ENCODE peak calls at places on chromosomes 11 and 22, in nine cellular contexts. C is naive thymus-derived CD4-positive, alpha-beta T cell; Q is aorta; B is heart left ventricle; H is neural progenitor cell; D is fibroblast of gingiva; J is progenitor cell of endocrine pancreas; W is activated CD4-positive, alpha-beta T cell treated with anti-CD3 and anti-CD28 coated beads, Interleukin-2, amount 50 U/mL, for 1 hour; P is NCI-H1930. F is an unnamed sample.

GRCh38 chr11:82183346-82183745 is 550.3 kb downstream of the FAM181B start:
- DNase-seq in C (no peak), Q (no peak), B (no peak), H (no peak), D (no peak), J (no peak), W (no peak), P (no peak), F (no peak)

GRCh38 chr11:131637469-131638175 is 267.2 kb downstream of the NTM start:
- DNase-seq in C (no peak), Q (no peak), B (no peak), H (no peak), D (no peak), J (no peak), W (no peak), P (no peak), F (no peak)

GRCh38 chr11:11045156-11045670 is 187.4 kb upstream of the ZBED5 start:
- DNase-seq in C (no peak), Q (no peak), B (no peak), H (no peak), D (no peak), J (no peak), W (no peak), P (no peak), F (no peak)

GRCh38 chr11:82682003-82682751 is 51.5 kb downstream of the FAM181B start:
- DNase-seq in C (peak; percentile 25), Q (no peak), B (no peak), H (peak; percentile 73), D (peak; percentile 77), J (no peak), W (no peak), P (peak; percentile 29), F (no peak)

GRCh38 chr11:103091441-103091809 is 535 bp downstream of the DCUN1D5 start:
- DNase-seq in C (peak; percentile 30), Q (peak; percentile 52), B (peak; percentile 38), H (peak; percentile 58), D (peak; percentile 11), J (peak; percentile 24), W (peak; percentile 33), P (peak; percentile 34), F (no peak)

GRCh38 chr11:125568970-125569912 is at the start of gene EI24:
- DNase-seq in C (peak; percentile 80), Q (peak; percentile 96), B (peak; percentile 96), H (peak; percentile 98), D (peak; percentile 91), J (peak; percentile 89), W (peak; percentile 86), P (peak; percentile 91), F (peak; percentile 57)

GRCh38 chr11:64609436-64610047 is 18.5 kb downstream of the SLC22A12 start:
- DNase-seq in C (no peak), Q (no peak), B (no peak), H (no peak), D (no peak), J (no peak), W (no peak), P (no peak), F (no peak)

GRCh38 chr22:24391836-24392217 is 35.6 kb upstream of the ADORA2A start:
- DNase-seq in C (no peak), Q (no peak), B (no peak), H (no peak), D (peak; percentile 75), J (no peak), W (no peak), P (no peak), F (no peak)

GRCh38 chr22:45196926-45197605 is 33.3 kb downstream of the NUP50 start:
- DNase-seq in C (no peak), Q (no peak), B (no peak), H (no peak), D (no peak), J (no peak), W (no peak), P (no peak), F (no peak)

GRCh38 chr22:23781533-23781932 is 5.2 kb upstream of the SMARCB1 start:
- DNase-seq in C (no peak), Q (no peak), B (no peak), H (no peak), D (peak; percentile 68), J (no peak), W (no peak), P (no peak), F (no peak)

GRCh38 chr11:101003468-101003867 is 126.1 kb downstream of the PGR start:
- DNase-seq in C (no peak), Q (no peak), B (no peak), H (no peak), D (no peak), J (no peak), W (no peak), P (no peak), F (no peak)

GRCh38 chr11:16938061-16938460 is 76.2 kb downstream of the PLEKHA7 start:
- DNase-seq in C (no peak), Q (no peak), B (no peak), H (no peak), D (no peak), J (no peak), W (no peak), P (no peak), F (no peak)

GRCh38 chr11:5941951-5942350 is at the start of gene OR56A3:
- DNase-seq in C (no peak), Q (no peak), B (no peak), H (no peak), D (no peak), J (no peak), W (no peak), P (no peak), F (no peak)

GRCh38 chr11:47392546-47393162 is 14.3 kb upstream of the SPI1 start:
- DNase-seq in C (no peak), Q (no peak), B (no peak), H (no peak), D (no peak), J (no peak), W (no peak), P (no peak), F (no peak)

GRCh38 chr11:100639140-100639539 is 47.9 kb upstream of the ARHGAP42 start:
- DNase-seq in C (no peak), Q (no peak), B (no peak), H (no peak), D (peak; percentile 52), J (no peak), W (no peak), P (no peak), F (no peak)

GRCh38 chr11:79437274-79437980 is 3.4 kb downstream of the TENM4 start:
- DNase-seq in C (no peak), Q (peak; percentile 81), B (peak; percentile 75), H (peak; percentile 85), D (peak; percentile 27), J (peak; percentile 63), W (no peak), P (peak; percentile 38), F (no peak)

GRCh38 chr11:6654281-6655019 is 1.2 kb downstream of the DCHS1 start:
- DNase-seq in C (no peak), Q (no peak), B (no peak), H (no peak), D (no peak), J (no peak), W (no peak), P (no peak), F (no peak)

GRCh38 chr11:131977231-131977630 is 606.8 kb downstream of the NTM start:
- DNase-seq in C (no peak), Q (no peak), B (no peak), H (peak; percentile 40), D (peak; percentile 66), J (no peak), W (no peak), P (no peak), F (no peak)

GRCh38 chr22:30602049-30602448 is 4.9 kb upstream of the TCN2 start:
- DNase-seq in C (peak; percentile 26), Q (no peak), B (no peak), H (peak; percentile 42), D (no peak), J (no peak), W (no peak), P (no peak), F (no peak)

GRCh38 chr22:19178065-19178658 is 374 bp downstream of the SLC25A1 start:
- DNase-seq in C (peak; percentile 53), Q (no peak), B (peak; percentile 66), H (peak; percentile 83), D (no peak), J (peak; percentile 48), W (peak; percentile 36), P (no peak), F (no peak)

GRCh38 chr11:76244311-76245061 is 38.2 kb upstream of the WNT11 start:
- DNase-seq in C (no peak), Q (no peak), B (no peak), H (no peak), D (no peak), J (no peak), W (no peak), P (no peak), F (no peak)

GRCh38 chr11:73398721-73399120 is 22.5 kb downstream of the RELT start:
- DNase-seq in C (no peak), Q (no peak), B (no peak), H (no peak), D (no peak), J (no peak), W (no peak), P (no peak), F (no peak)

GRCh38 chr11:116840746-116841296 is 3.4 kb upstream of the APOA1 start:
- DNase-seq in C (no peak), Q (no peak), B (no peak), H (no peak), D (no peak), J (no peak), W (no peak), P (no peak), F (no peak)

GRCh38 chr11:75562836-75563484 is 907 bp downstream of the SERPINH1 start:
- DNase-seq in C (no peak), Q (peak; percentile 61), B (peak; percentile 63), H (peak; percentile 95), D (peak; percentile 42), J (no peak), W (no peak), P (no peak), F (no peak)

GRCh38 chr11:15941206-15941770 is 415.1 kb downstream of the SOX6 start:
- DNase-seq in C (no peak), Q (no peak), B (no peak), H (peak; percentile 62), D (peak; percentile 72), J (peak; percentile 44), W (no peak), P (no peak), F (no peak)

GRCh38 chr11:101721270-101721669 is 137.5 kb upstream of the TRPC6 start:
- DNase-seq in C (no peak), Q (no peak), B (no peak), H (no peak), D (no peak), J (no peak), W (no peak), P (no peak), F (no peak)

GRCh38 chr11:115466122-115466521 is 38.1 kb downstream of the CADM1 start:
- DNase-seq in C (no peak), Q (no peak), B (no peak), H (no peak), D (no peak), J (no peak), W (no peak), P (no peak), F (no peak)

GRCh38 chr11:70364745-70365535 is 33.4 kb upstream of the CTTN start:
- DNase-seq in C (no peak), Q (peak; percentile 55), B (no peak), H (no peak), D (no peak), J (no peak), W (peak; percentile 50), P (no peak), F (no peak)

GRCh38 chr22:21917206-21917958 is 35.3 kb downstream of the PPM1F start:
- DNase-seq in C (no peak), Q (no peak), B (no peak), H (no peak), D (no peak), J (no peak), W (no peak), P (no peak), F (no peak)

GRCh38 chr11:17703951-17704350 is 15.4 kb upstream of the MYOD1 start:
- DNase-seq in C (no peak), Q (no peak), B (no peak), H (no peak), D (no peak), J (no peak), W (no peak), P (no peak), F (no peak)

F was measured in omental fat pad.